ENCODE peak calls at places on chromosomes 13 and 19, in eight cellular contexts. S is CD8-positive, alpha-beta T cell; V is activated naive CD4-positive, alpha-beta T cell treated with anti-CD3 and anti-CD28 coated beads, Interleukin-2, amount 50 U/mL, for 16 hours; E is NCI-H2029 treated with DMSO at 0.1 percent for 48 hours; G is activated effector memory CD4-positive, alpha-beta T cell treated with Interleukin-2 at 50 U/mL for 16 hours; A is foreskin keratinocyte; F is iris pigment epithelial cell; B is activated B cell treated with CpG ODN at 0.5 μM for 24 hours. I is an unnamed sample.
A peak's percentile ranks its signal among the peaks of the same experiment; 100 is the strongest.

GRCh38 chr13:64332048-64332447 is 2898.1 kb downstream of the PCDH9 start:
- DNase-seq in F (no peak), G (no peak), S (no peak), B (no peak), E (peak; percentile 6), A (no peak), V (no peak), I (no peak)

GRCh38 chr13:94209110-94209509 is 270.4 kb downstream of the DCT start:
- DNase-seq in E (no peak), V (no peak), S (no peak), A (no peak), B (no peak), G (no peak), F (peak; percentile 59), I (no peak)

GRCh38 chr13:98478134-98479129 is 98.5 kb downstream of the STK24 start:
- DNase-seq in G (no peak), E (no peak), A (no peak), B (no peak), S (no peak), V (no peak), F (peak; percentile 63), I (peak; percentile 49)

GRCh38 chr13:43597599-43597945 is 189.2 kb downstream of the ENOX1 start:
- DNase-seq in G (no peak), V (no peak), E (no peak), F (no peak), B (no peak), A (no peak), S (no peak), I (no peak)

GRCh38 chr19:42255766-42256750 is 1.1 kb upstream of the ERF start:
- DNase-seq in E (no peak), F (peak; percentile 62), S (no peak), B (no peak), G (no peak), V (no peak), A (no peak), I (no peak)

GRCh38 chr13:30656178-30656577 is 38.5 kb downstream of the USPL1 start:
- DNase-seq in S (no peak), G (no peak), B (no peak), E (no peak), V (no peak), A (no peak), F (no peak), I (no peak)

GRCh38 chr19:8397746-8398721 is 7.9 kb downstream of the RAB11B start:
- DNase-seq in E (no peak), V (no peak), F (no peak), B (no peak), G (no peak), S (no peak), A (no peak), I (no peak)

GRCh38 chr19:581399-582111 is 8.1 kb upstream of the HCN2 start:
- DNase-seq in F (no peak), S (no peak), E (no peak), B (no peak), A (no peak), V (no peak), G (no peak), I (no peak)